ENCODE peak calls at places on chromosomes 11 and 22, in ten cellular contexts. T, D, L, Z, F, C, E, P, B and W are unnamed samples.

GRCh38 chr22:40753114-40753513 is 66.0 kb downstream of the SLC25A17 start:
- DNase-seq in T (no peak), D (no peak), L (no peak), Z (no peak), F (no peak), C (no peak), E (no peak), P (no peak), B (no peak), W (no peak)

GRCh38 chr11:100563541-100564280 is 123.4 kb upstream of the ARHGAP42 start:
- DNase-seq in T (no peak), D (no peak), L (no peak), Z (no peak), F (peak; percentile 25), C (peak; percentile 21), E (peak; percentile 23), P (no peak), B (no peak), W (no peak)

GRCh38 chr22:22893077-22893805 is 5.6 kb downstream of the IGLL5 start:
- DNase-seq in T (no peak), D (no peak), L (no peak), Z (no peak), F (no peak), C (no peak), E (no peak), P (peak; percentile 45), B (no peak), W (no peak)

GRCh38 chr11:10414659-10415058 is 40.4 kb upstream of the AMPD3 start:
- DNase-seq in T (peak; percentile 62), D (peak; percentile 18), L (no peak), Z (peak; percentile 49), F (peak; percentile 46), C (no peak), E (no peak), P (peak; percentile 82), B (peak; percentile 48), W (no peak)

GRCh38 chr11:69443138-69443967 is 38.1 kb upstream of the LINC01488 start:
- DNase-seq in T (peak; percentile 92), D (peak; percentile 78), L (peak; percentile 61), Z (peak; percentile 95), F (peak; percentile 92), C (peak; percentile 67), E (no peak), P (peak; percentile 88), B (peak; percentile 95), W (peak; percentile 55)

GRCh38 chr22:30008401-30008800 is 71.9 kb upstream of the HORMAD2 start:
- DNase-seq in T (no peak), D (no peak), L (no peak), Z (no peak), F (no peak), C (no peak), E (no peak), P (no peak), B (no peak), W (no peak)

GRCh38 chr11:76661835-76662434 is 8.6 kb downstream of the LRRC32 start:
- DNase-seq in T (no peak), D (no peak), L (no peak), Z (peak; percentile 23), F (no peak), C (no peak), E (no peak), P (peak; percentile 61), B (no peak), W (no peak)

GRCh38 chr11:87560352-87560751 is 522.6 kb downstream of the TMEM135 start:
- DNase-seq in T (no peak), D (no peak), L (no peak), Z (no peak), F (no peak), C (no peak), E (no peak), P (no peak), B (no peak), W (no peak)

GRCh38 chr11:124602751-124603150 is 8.5 kb upstream of the PANX3 start:
- DNase-seq in T (no peak), D (no peak), L (no peak), Z (peak; percentile 7), F (no peak), C (no peak), E (no peak), P (no peak), B (no peak), W (no peak)

GRCh38 chr11:42462558-42463310 is 849.1 kb upstream of the API5 start:
- DNase-seq in T (no peak), D (no peak), L (no peak), Z (peak; percentile 77), F (peak; percentile 14), C (no peak), E (peak; percentile 12), P (no peak), B (no peak), W (no peak)

DNA sequence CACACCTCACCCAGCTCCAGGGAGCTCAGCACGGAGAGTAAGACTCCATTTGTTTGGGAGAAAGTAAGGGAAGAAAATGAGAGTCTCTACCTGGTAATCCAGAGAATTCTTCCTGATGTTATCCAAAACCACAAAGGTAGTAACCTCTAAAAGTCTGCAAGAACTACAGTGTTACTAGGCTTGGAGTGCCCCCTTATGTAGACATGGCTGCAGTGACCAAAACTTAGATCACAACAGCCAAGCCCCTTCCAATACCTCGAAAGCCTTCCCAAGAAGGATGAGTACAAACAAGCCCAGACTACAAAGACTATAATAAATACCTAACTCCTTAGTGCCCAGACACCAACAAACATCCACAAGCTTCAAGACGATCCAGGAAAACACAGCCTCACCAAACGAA is 4.9 kb downstream of the UBE2L6 start:
- DNase-seq in T (no peak), D (no peak), L (no peak), Z (no peak), F (no peak), C (no peak), E (no peak), P (no peak), B (no peak), W (no peak)
- TF ChIP-seq CTCF in T (no peak), D (no peak), L (no peak), Z (no peak), F (no peak), C (no peak), E (no peak), P (no peak), B (no peak), W (no peak)

GRCh38 chr22:46027219-46028068 is 50.5 kb upstream of the WNT7B start:
- DNase-seq in T (peak; percentile 88), D (no peak), L (no peak), Z (no peak), F (no peak), C (no peak), E (no peak), P (peak; percentile 85), B (peak; percentile 75), W (no peak)
- TF ChIP-seq CTCF in T (peak; percentile 17), D (no peak), L (no peak), Z (no peak), F (no peak), C (no peak), E (no peak), P (peak; percentile 44), B (peak; percentile 25), W (no peak)

GRCh38 chr22:43782448-43782847 is 29.7 kb downstream of the EFCAB6 start:
- DNase-seq in T (no peak), D (no peak), L (no peak), Z (peak; percentile 13), F (no peak), C (no peak), E (no peak), P (no peak), B (no peak), W (no peak)

GRCh38 chr22:43774318-43774717 is 37.8 kb downstream of the EFCAB6 start:
- DNase-seq in T (no peak), D (no peak), L (no peak), Z (no peak), F (no peak), C (no peak), E (no peak), P (no peak), B (no peak), W (no peak)

GRCh38 chr22:43776081-43776670 is 35.9 kb downstream of the EFCAB6 start:
- DNase-seq in T (no peak), D (no peak), L (no peak), Z (no peak), F (no peak), C (no peak), E (no peak), P (no peak), B (no peak), W (no peak)

DNA sequence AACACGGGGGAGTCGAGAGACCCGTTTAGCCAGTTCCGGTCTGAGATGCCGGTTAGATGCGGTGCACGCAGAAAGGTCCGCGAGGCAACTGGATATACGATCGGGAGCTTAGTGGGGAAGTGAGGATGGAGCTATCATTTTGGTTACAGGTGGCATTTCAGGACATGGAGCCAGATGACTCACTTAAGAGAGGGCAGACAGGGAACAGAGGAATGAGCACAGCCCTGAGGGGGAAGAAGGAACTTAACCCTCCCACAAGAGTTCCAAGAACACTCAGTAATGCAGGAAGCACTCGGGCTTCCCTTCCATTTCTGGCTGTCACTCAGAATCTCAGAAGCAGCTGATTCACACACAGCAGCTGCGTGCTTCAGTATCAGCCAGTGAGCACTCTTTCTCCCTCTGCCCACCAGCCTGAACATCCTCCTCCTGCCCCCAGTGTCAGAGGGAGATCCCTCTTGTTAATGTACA is 34.9 kb downstream of the EFCAB6 start:
- DNase-seq in T (no peak), D (peak; percentile 16), L (no peak), Z (peak; percentile 60), F (peak; percentile 27), C (peak; percentile 44), E (peak; percentile 81), P (no peak), B (no peak), W (no peak)
- TF ChIP-seq CTCF in T (no peak), D (no peak), L (no peak), Z (no peak), F (no peak), C (no peak), E (no peak), P (no peak), B (no peak), W (no peak)

GRCh38 chr11:35162795-35163194 is 23.8 kb downstream of the CD44 start:
- DNase-seq in T (no peak), D (no peak), L (no peak), Z (peak; percentile 57), F (peak; percentile 47), C (no peak), E (no peak), P (no peak), B (no peak), W (no peak)

GRCh38 chr11:35163209-35163608 is 24.2 kb downstream of the CD44 start:
- DNase-seq in T (no peak), D (no peak), L (no peak), Z (no peak), F (no peak), C (no peak), E (peak; percentile 97), P (no peak), B (no peak), W (no peak)

GRCh38 chr11:35166369-35167360 is 27.7 kb downstream of the CD44 start:
- DNase-seq in T (no peak), D (no peak), L (peak; percentile 16), Z (peak; percentile 96), F (peak; percentile 60), C (peak; percentile 91), E (peak; percentile 93), P (peak; percentile 80), B (no peak), W (no peak)

GRCh38 chr11:35165416-35166368 is 26.7 kb downstream of the CD44 start:
- DNase-seq in T (no peak), D (peak; percentile 46), L (peak; percentile 86), Z (peak; percentile 90), F (peak; percentile 93), C (peak; percentile 71), E (no peak), P (no peak), B (no peak), W (peak; percentile 85)

GRCh38 chr11:35163707-35164496 is 24.9 kb downstream of the CD44 start:
- DNase-seq in T (no peak), D (no peak), L (peak; percentile 51), Z (no peak), F (peak; percentile 63), C (no peak), E (no peak), P (no peak), B (no peak), W (no peak)
- TF ChIP-seq CTCF in T (no peak), D (no peak), L (peak; percentile 59), Z (peak; percentile 36), F (peak; percentile 62), C (peak; percentile 34), E (peak; percentile 43), P (no peak), B (no peak), W (peak; percentile 43)